ENCODE peak calls at places on chromosome 12, in four cellular contexts. G, X, W and H are unnamed samples.

GRCh38 chr12:53191096-53191884 is 10.6 kb upstream of the CSAD start:
- DNase-seq in G (peak; percentile 81), X (no peak), W (no peak), H (no peak)

GRCh38 chr12:78802593-78802992 is 62.0 kb upstream of the SYT1 start:
- DNase-seq in G (no peak), X (peak; percentile 70), W (no peak), H (peak; percentile 85)

GRCh38 chr12:95996034-95996658 is at the start of gene HAL:
- DNase-seq in G (no peak), X (no peak), W (no peak), H (no peak)

GRCh38 chr12:48454675-48455074 is 17.7 kb upstream of the ANP32D start:
- DNase-seq in G (no peak), X (peak; percentile 8), W (no peak), H (peak; percentile 5)

GRCh38 chr12:108172033-108172432 is 42.9 kb downstream of the WSCD2 start:
- DNase-seq in G (peak; percentile 2), X (no peak), W (no peak), H (no peak)

GRCh38 chr12:87270894-87271293 is 758.3 kb downstream of the C12orf50 start:
- DNase-seq in G (no peak), X (peak; percentile 68), W (no peak), H (peak; percentile 31)

GRCh38 chr12:101785671-101786070 is 45.1 kb downstream of the GNPTAB start:
- DNase-seq in G (no peak), X (no peak), W (no peak), H (no peak)

GRCh38 chr12:104680070-104680469 is 223.3 kb downstream of the CHST11 start:
- DNase-seq in G (no peak), X (peak; percentile 22), W (no peak), H (peak; percentile 24)

GRCh38 chr12:67524861-67525499 is 123.6 kb upstream of the DYRK2 start:
- DNase-seq in G (no peak), X (no peak), W (no peak), H (no peak)

GRCh38 chr12:74337951-74338350 is 199.7 kb upstream of the ATXN7L3B start:
- DNase-seq in G (no peak), X (peak; percentile 64), W (no peak), H (peak; percentile 80)

GRCh38 chr12:69397978-69398377 is 38.4 kb downstream of the YEATS4 start:
- DNase-seq in G (no peak), X (peak; percentile 62), W (no peak), H (peak; percentile 50)

GRCh38 chr12:50212071-50212467 is 44.9 kb upstream of the CERS5 start:
- DNase-seq in G (no peak), X (no peak), W (no peak), H (no peak)

GRCh38 chr12:26936559-26937442 is 980 bp downstream of the INTS13 start:
- DNase-seq in G (no peak), X (no peak), W (no peak), H (peak; percentile 4)

GRCh38 chr12:18267427-18267826 is 6.1 kb downstream of the PIK3C2G start:
- DNase-seq in G (no peak), X (no peak), W (no peak), H (no peak)

GRCh38 chr12:92927055-92927435 is 2.0 kb downstream of the EEA1 start:
- DNase-seq in G (no peak), X (peak; percentile 28), W (no peak), H (peak; percentile 30)

GRCh38 chr12:75976913-75977312 is 54.7 kb downstream of the PHLDA1 start:
- DNase-seq in G (no peak), X (no peak), W (no peak), H (no peak)

GRCh38 chr12:40825156-40825555 is 132.9 kb downstream of the CNTN1 start:
- DNase-seq in G (no peak), X (no peak), W (no peak), H (no peak)

GRCh38 chr12:124786065-124786964 is 77.3 kb downstream of the SCARB1 start:
- DNase-seq in G (peak; percentile 90), X (peak; percentile 91), W (peak; percentile 75), H (peak; percentile 88)

GRCh38 chr12:116194935-116195431 is 82.5 kb downstream of the MED13L start:
- DNase-seq in G (no peak), X (no peak), W (no peak), H (no peak)

GRCh38 chr12:116319316-116319715 is 41.8 kb upstream of the MED13L start:
- DNase-seq in G (no peak), X (peak; percentile 36), W (no peak), H (peak; percentile 43)

GRCh38 chr12:111767362-111768158 is 827 bp downstream of the ALDH2 start:
- DNase-seq in G (no peak), X (peak; percentile 40), W (no peak), H (no peak)

GRCh38 chr12:48542300-48542928 is 17.0 kb downstream of the OR8S1 start:
- DNase-seq in G (no peak), X (peak; percentile 31), W (no peak), H (no peak)

GRCh38 chr12:66379613-66380012 is 77.3 kb downstream of the HELB start:
- DNase-seq in G (no peak), X (no peak), W (no peak), H (no peak)

GRCh38 chr12:49357099-49357678 is 10.1 kb upstream of the SPATS2 start:
- DNase-seq in G (no peak), X (peak; percentile 75), W (peak; percentile 8), H (peak; percentile 63)

GRCh38 chr12:132356686-132357622 is 27.6 kb upstream of the GALNT9 start:
- DNase-seq in G (no peak), X (peak; percentile 16), W (peak; percentile 50), H (peak; percentile 48)

GRCh38 chr12:57518920-57519757 is 1.2 kb downstream of the DDIT3 start:
- DNase-seq in G (peak; percentile 85), X (peak; percentile 24), W (peak; percentile 26), H (peak; percentile 25)

DNA sequence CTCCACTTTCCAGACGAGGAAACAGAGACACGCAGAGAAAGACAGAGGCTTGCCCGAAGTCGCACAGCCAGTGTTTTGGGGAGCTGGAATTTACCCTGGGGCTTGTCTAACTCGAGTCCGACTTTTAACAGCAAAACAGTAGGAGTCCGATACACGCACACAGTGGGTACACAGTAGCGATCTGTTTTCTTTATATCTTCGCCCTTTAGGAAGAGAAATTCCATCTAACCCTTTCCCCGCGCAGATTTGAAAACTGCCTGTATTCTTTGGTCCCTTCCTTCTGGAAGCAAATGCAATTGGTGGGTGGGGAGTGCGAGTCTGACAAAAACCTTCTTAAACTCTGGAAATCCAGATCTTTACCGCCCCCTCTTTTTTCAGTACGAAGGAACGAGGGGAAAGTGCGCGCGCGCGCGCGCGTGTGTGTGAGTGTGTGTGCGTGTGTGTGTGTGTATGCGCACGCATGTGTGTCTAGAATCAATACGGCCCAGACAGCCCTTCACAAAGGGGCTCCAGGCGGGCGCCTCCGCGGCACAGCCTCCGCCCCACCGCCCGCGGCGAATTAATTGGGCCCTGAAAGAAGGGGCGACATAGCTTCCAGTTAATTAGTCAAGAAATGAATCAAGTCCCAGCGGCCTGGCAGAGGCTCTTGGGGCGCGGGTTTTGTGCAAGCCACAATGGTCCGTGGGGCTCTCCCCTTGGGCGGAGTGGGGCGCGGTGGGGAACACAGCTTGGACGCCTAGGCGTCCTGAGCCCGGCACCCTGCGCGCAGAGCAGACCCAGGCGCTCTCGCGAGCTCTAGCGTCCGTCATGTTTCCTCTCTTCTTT is 14.0 kb upstream of the TBX3 start:
- DNase-seq in G (no peak), X (no peak), W (no peak), H (no peak)
- H3K4me3 ChIP-seq in G (no peak overlapping the region), X (peak overlapping the region; percentile 20), W (no peak overlapping the region), H (peak overlapping the region; percentile 10)

GRCh38 chr12:29176951-29177350 is 27.9 kb downstream of the FAR2 start:
- DNase-seq in G (no peak), X (peak; percentile 50), W (no peak), H (peak; percentile 31)

GRCh38 chr12:29167410-29167809 is 18.3 kb downstream of the FAR2 start:
- DNase-seq in G (no peak), X (no peak), W (no peak), H (no peak)

GRCh38 chr12:29168000-29168399 is 18.9 kb downstream of the FAR2 start:
- DNase-seq in G (no peak), X (no peak), W (no peak), H (no peak)

DNA sequence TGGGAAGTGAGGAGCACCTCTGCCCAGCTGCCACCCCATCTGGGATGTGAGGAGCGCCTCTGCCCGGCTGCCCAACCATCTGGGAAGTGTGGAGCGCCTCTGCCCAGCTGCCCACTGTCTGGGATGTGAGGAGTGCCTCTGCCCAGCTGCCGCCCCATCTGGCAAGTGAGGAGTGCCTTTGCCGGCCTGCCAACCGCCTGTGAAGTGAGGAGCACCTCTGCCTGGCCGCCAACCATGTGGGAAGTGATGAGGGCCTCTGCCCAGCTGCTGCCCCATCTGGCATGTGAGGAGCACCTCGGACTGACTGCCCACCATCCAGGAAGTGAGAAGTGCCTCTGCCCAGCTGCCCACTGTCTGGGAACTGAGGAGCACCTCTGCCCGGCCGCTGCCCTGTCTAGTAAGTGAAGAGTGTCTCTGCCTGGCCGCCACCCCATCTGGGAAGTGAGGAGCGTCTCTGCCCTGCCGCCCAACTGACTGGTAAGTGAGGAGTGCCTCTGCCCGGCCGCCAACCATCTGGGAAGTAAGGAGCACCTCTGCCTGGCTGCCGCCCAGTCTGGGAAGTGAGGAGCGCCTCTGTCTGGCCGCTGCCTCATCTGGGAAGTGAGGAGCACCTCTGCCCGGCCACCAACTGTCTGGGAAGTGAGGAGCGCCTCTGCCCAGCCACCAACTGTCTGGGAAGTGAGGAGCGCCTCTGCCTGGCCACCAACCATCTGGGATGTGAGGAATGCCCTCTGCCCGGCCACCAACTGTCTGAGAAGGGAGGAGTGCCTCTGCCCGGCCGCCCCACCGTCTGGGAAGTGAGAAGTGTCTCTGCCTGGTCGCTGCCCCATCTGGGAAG is 22.6 kb downstream of the FAR2 start:
- DNase-seq in G (no peak), X (no peak), W (no peak), H (no peak)
- TF ChIP-seq CTCF in G (no peak), X (no peak), W (no peak), H (no peak)

DNA sequence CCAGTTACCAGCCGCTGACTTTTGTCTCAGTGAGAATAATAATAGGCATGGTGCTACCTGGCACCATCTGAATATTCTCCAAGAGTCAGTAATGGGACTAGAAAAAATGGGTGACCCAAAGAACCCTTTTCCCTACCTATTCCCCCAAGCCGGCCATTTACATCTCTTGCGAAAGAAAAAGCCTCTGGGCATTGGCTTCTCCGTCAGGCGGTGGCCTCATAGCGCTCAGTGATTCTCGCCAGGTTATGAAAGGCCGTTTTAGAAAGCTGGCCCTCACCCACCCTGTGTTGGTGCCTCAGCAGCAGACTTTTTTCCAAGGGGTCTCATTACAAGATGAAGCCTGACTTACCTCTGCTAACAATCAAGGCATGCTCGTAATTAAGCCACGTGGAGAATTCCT is 552 bp upstream of the SLC6A15 start:
- DNase-seq in G (peak; percentile 81), X (no peak), W (peak; percentile 18), H (peak; percentile 19)
- H3K4me3 ChIP-seq in G (no peak overlapping the region), X (peak overlapping the region; percentile 83), W (peak overlapping the region; percentile 47), H (peak overlapping the region; percentile 71)

GRCh38 chr12:2270846-2271245 is 218.1 kb downstream of the CACNA1C start:
- DNase-seq in G (peak; percentile 75), X (no peak), W (no peak), H (no peak)

GRCh38 chr12:2274733-2275132 is 221.9 kb downstream of the CACNA1C start:
- DNase-seq in G (no peak), X (no peak), W (no peak), H (no peak)

GRCh38 chr12:2273288-2273687 is 220.5 kb downstream of the CACNA1C start:
- DNase-seq in G (no peak), X (peak; percentile 83), W (peak; percentile 33), H (peak; percentile 68)

GRCh38 chr12:2273751-2274150 is 221.0 kb downstream of the CACNA1C start:
- DNase-seq in G (no peak), X (no peak), W (no peak), H (no peak)

DNA sequence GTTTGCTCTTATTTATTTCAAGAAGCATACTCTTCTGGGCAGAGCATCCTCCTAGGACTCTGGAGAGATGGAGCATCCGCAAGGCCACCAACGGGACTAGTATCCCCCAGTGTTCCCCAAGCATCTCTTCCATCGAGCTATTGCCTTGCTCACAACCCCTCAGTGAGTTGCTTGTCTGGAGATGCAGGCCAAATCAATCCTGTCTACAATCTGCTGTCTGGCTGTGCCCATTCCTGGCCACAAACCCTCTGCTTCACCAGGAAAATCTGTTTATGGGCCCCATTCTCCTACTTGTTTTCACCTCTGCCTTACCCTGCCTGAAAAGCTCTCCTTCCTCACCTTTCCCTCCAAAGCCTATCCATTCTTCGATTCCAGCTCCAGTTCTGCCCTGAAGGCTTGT is 219.2 kb downstream of the CACNA1C start:
- DNase-seq in G (no peak), X (no peak), W (no peak), H (no peak)
- TF ChIP-seq CTCF in G (no peak), X (no peak), W (no peak), H (no peak)